ENCODE peak calls at places on chromosomes 1 and 21, in ten cellular contexts. X, N, Y, T, J, H, G, Q, K and F are unnamed samples.

GRCh38 chr1:226649780-226650179 is 89.3 kb downstream of the ITPKB start:
- DNase-seq in X (peak; percentile 51), N (peak; percentile 53), Y (peak; percentile 52), T (peak; percentile 63), J (no peak), H (peak; percentile 35), G (no peak), Q (no peak), K (no peak), F (no peak)

GRCh38 chr21:35933466-35933865 is 126.9 kb downstream of the SETD4 start:
- DNase-seq in X (peak; percentile 61), N (no peak), Y (peak; percentile 82), T (no peak), J (no peak), H (no peak), G (peak; percentile 72), Q (peak; percentile 78), K (no peak), F (peak; percentile 7)

GRCh38 chr1:106568161-106568560 is 488.3 kb upstream of the PRMT6 start:
- DNase-seq in X (no peak), N (no peak), Y (no peak), T (no peak), J (no peak), H (no peak), G (no peak), Q (no peak), K (no peak), F (no peak)

GRCh38 chr1:223765036-223765718 is 52.8 kb downstream of the CAPN2 start:
- DNase-seq in X (no peak), N (no peak), Y (no peak), T (no peak), J (peak; percentile 5), H (no peak), G (no peak), Q (peak; percentile 45), K (no peak), F (no peak)

GRCh38 chr1:194618101-194618500 is 1431.7 kb upstream of the B3GALT2 start:
- DNase-seq in X (no peak), N (no peak), Y (no peak), T (no peak), J (no peak), H (no peak), G (no peak), Q (no peak), K (no peak), F (no peak)

GRCh38 chr1:54158071-54158470 is 5.3 kb upstream of the CDCP2 start:
- DNase-seq in X (peak; percentile 36), N (no peak), Y (no peak), T (no peak), J (no peak), H (no peak), G (no peak), Q (peak; percentile 16), K (no peak), F (no peak)

GRCh38 chr1:29548091-29548490 is 311.8 kb downstream of the PTPRU start:
- DNase-seq in X (no peak), N (no peak), Y (no peak), T (no peak), J (no peak), H (no peak), G (no peak), Q (no peak), K (no peak), F (no peak)

GRCh38 chr21:29350246-29350779 is 51.6 kb downstream of the BACH1 start:
- DNase-seq in X (no peak), N (no peak), Y (no peak), T (no peak), J (no peak), H (no peak), G (no peak), Q (no peak), K (no peak), F (no peak)

GRCh38 chr1:27483659-27484058 is 6.3 kb downstream of the WASF2 start:
- DNase-seq in X (no peak), N (no peak), Y (peak; percentile 7), T (no peak), J (no peak), H (no peak), G (no peak), Q (no peak), K (no peak), F (no peak)

GRCh38 chr1:44559361-44559760 is 114.9 kb downstream of the TMEM53 start:
- DNase-seq in X (no peak), N (no peak), Y (no peak), T (no peak), J (no peak), H (no peak), G (no peak), Q (no peak), K (no peak), F (no peak)

GRCh38 chr1:1470626-1471388 is 758 bp upstream of the ATAD3B start:
- DNase-seq in X (no peak), N (no peak), Y (no peak), T (no peak), J (peak; percentile 31), H (peak; percentile 6), G (no peak), Q (no peak), K (peak; percentile 2), F (no peak)

DNA sequence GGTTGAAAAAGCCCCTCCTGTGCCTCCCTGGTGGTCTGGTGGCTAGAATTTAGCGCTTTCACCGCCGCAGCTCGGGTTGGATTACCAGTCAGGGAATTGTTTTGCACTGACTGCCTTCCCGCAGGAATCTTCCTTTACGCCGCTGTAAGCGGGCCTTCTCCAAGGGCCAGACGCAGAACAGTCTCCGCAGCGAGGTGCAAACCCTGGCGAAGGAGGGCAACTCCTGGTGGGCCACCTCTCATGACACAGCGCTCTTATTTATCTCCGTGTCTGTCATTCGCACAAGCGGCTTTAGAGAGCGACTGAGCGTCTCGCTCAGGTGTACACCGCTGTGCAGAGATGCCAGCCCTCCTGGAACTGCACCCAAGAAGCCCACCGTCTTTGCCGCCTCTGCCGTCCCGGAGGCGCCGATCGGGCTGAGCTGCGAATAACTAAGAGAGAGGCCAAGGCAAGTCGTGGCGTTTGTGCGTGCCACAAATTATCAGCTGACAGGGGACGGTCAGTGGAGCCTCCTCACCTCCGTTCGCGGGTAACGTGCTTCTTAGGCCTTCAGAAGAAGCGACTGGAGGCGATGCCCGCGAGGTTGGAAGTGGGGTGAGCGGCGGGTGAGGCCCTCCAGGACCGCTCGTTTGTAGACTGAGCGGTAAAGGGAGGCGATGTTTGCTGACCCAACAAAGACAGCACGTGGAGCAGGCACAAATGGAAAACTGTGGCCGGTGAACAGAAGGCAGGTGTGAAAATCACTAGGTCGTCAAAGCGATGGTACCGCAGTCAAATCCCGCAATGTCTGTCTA is 93.5 kb downstream of the PRKAB2 start:
- DNase-seq in X (no peak), N (no peak), Y (no peak), T (no peak), J (no peak), H (peak; percentile 7), G (no peak), Q (no peak), K (no peak), F (no peak)
- H3K27me3 ChIP-seq in X (peaks cover 91% of the 10 kb centered on the region), N (peaks cover 27% of the 10 kb centered on the region), Y (peaks cover 78% of the 10 kb centered on the region), T (peaks cover 43% of the 10 kb centered on the region), J (peaks cover 16% of the 10 kb centered on the region), H (peaks cover 100% of the 10 kb centered on the region), G (peaks cover 66% of the 10 kb centered on the region), Q (peaks cover 77% of the 10 kb centered on the region), K (peaks cover 8% of the 10 kb centered on the region), F (peaks cover 77% of the 10 kb centered on the region)

DNA sequence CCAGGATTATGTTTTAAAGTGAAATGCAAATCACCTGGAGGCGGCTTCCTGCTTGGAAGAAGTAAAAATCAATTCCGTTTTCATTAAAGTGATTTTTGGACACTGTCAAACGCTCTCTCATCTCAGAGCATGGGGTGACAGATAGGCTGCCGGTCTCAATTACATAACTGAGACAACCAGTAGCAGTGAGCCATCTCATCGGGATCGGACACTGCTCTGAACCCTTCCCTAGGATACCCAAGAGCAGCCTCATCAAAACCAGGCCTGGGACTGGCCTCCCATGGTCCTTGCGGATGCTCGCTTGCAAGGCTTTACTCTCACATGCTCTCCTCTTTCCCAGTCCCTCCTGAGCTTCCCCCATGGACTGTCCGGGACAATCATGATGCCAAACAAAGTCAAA is 12.1 kb downstream of the KCND3 start:
- DNase-seq in X (no peak), N (no peak), Y (no peak), T (no peak), J (no peak), H (no peak), G (no peak), Q (no peak), K (no peak), F (no peak)
- H3K27me3 ChIP-seq in X (no peaks in the 10 kb centered on the region), N (peaks cover 4% of the 10 kb centered on the region), Y (no peaks in the 10 kb centered on the region), T (no peaks in the 10 kb centered on the region), J (no peaks in the 10 kb centered on the region), H (peaks cover 82% of the 10 kb centered on the region), G (no peaks in the 10 kb centered on the region), Q (peaks cover 32% of the 10 kb centered on the region), K (peaks cover 6% of the 10 kb centered on the region), F (no peaks in the 10 kb centered on the region)

GRCh38 chr1:197923013-197923412 is 5.8 kb downstream of the LHX9 start:
- DNase-seq in X (no peak), N (no peak), Y (no peak), T (no peak), J (no peak), H (no peak), G (no peak), Q (no peak), K (no peak), F (no peak)
- H3K27me3 ChIP-seq in X (peaks cover 54% of the 10 kb centered on the region), N (peaks cover 38% of the 10 kb centered on the region), Y (peaks cover 49% of the 10 kb centered on the region), T (peaks cover 51% of the 10 kb centered on the region), J (peaks cover 19% of the 10 kb centered on the region), H (peaks cover 83% of the 10 kb centered on the region), G (peaks cover 54% of the 10 kb centered on the region), Q (peaks cover 52% of the 10 kb centered on the region), K (peaks cover 17% of the 10 kb centered on the region), F (peaks cover 46% of the 10 kb centered on the region)

GRCh38 chr1:15757016-15757543 is 1.5 kb upstream of the FBLIM1 start:
- DNase-seq in X (no peak), N (no peak), Y (no peak), T (no peak), J (no peak), H (no peak), G (no peak), Q (no peak), K (no peak), F (no peak)

GRCh38 chr1:15756143-15757015 is 2.2 kb upstream of the FBLIM1 start:
- DNase-seq in X (no peak), N (no peak), Y (no peak), T (no peak), J (no peak), H (no peak), G (no peak), Q (no peak), K (no peak), F (no peak)

GRCh38 chr1:15755643-15756040 is 3.0 kb upstream of the FBLIM1 start:
- DNase-seq in X (no peak), N (no peak), Y (no peak), T (no peak), J (no peak), H (no peak), G (no peak), Q (no peak), K (no peak), F (no peak)

GRCh38 chr1:15753776-15754175 is 4.8 kb upstream of the FBLIM1 start:
- DNase-seq in X (no peak), N (no peak), Y (no peak), T (no peak), J (no peak), H (no peak), G (no peak), Q (no peak), K (no peak), F (no peak)

GRCh38 chr1:15755021-15755642 is 3.5 kb upstream of the FBLIM1 start:
- DNase-seq in X (no peak), N (no peak), Y (no peak), T (no peak), J (no peak), H (no peak), G (no peak), Q (no peak), K (no peak), F (no peak)
- H3K27me3 ChIP-seq in X (peaks cover 7% of the 10 kb centered on the region), N (peaks cover 21% of the 10 kb centered on the region), Y (no peaks in the 10 kb centered on the region), T (peaks cover 24% of the 10 kb centered on the region), J (peaks cover 44% of the 10 kb centered on the region), H (no peaks in the 10 kb centered on the region), G (peaks cover 10% of the 10 kb centered on the region), Q (no peaks in the 10 kb centered on the region), K (no peaks in the 10 kb centered on the region), F (no peaks in the 10 kb centered on the region)